ENCODE peak calls at places on chromosomes 6 and 20, in five cellular contexts. One of them, this sample, is unnamed.

GRCh38 chr6:128070406-128070805 is 169.5 kb upstream of the THEMIS start:
- DNase-seq in AG09309: no peak
- DNase-seq in T-cell: no peak
- DNase-seq in HuH-7.5: no peak
- DNase-seq in endothelial cell of umbilical vein: no peak
- DNase-seq in this sample: no peak

GRCh38 chr6:132768051-132768517 is 10.4 kb upstream of the VNN2 start:
- DNase-seq in AG09309: no peak
- DNase-seq in T-cell: no peak
- DNase-seq in HuH-7.5: peak; percentile 27
- DNase-seq in endothelial cell of umbilical vein: peak; percentile 32
- DNase-seq in this sample: no peak

GRCh38 chr6:42511803-42512422 is 51.9 kb upstream of the UBR2 start:
- DNase-seq in AG09309: no peak
- DNase-seq in HuH-7.5: no peak
- DNase-seq in endothelial cell of umbilical vein: no peak
- DNase-seq in T-cell: no peak
- DNase-seq in this sample: no peak

GRCh38 chr6:36677753-36678487 is 594 bp upstream of the CDKN1A start:
- DNase-seq in HuH-7.5: no peak
- DNase-seq in T-cell: no peak
- DNase-seq in endothelial cell of umbilical vein: peak; percentile 26
- DNase-seq in AG09309: peak; percentile 92
- DNase-seq in this sample: no peak

GRCh38 chr6:167824591-167825041 is 2.1 kb upstream of the AFDN start:
- DNase-seq in HuH-7.5: no peak
- DNase-seq in AG09309: no peak
- DNase-seq in T-cell: no peak
- DNase-seq in endothelial cell of umbilical vein: no peak
- DNase-seq in this sample: no peak

GRCh38 chr6:2688416-2689064 is 62.2 kb downstream of the MYLK4 start:
- DNase-seq in endothelial cell of umbilical vein: peak; percentile 24
- DNase-seq in HuH-7.5: no peak
- DNase-seq in T-cell: no peak
- DNase-seq in AG09309: peak; percentile 59
- DNase-seq in this sample: peak; percentile 10

GRCh38 chr6:34436803-34437643 is 11.2 kb upstream of the RPS10 start:
- DNase-seq in HuH-7.5: no peak
- DNase-seq in AG09309: no peak
- DNase-seq in T-cell: no peak
- DNase-seq in endothelial cell of umbilical vein: no peak
- DNase-seq in this sample: no peak

GRCh38 chr6:102619585-102619984 is 1226.1 kb downstream of the GRIK2 start:
- DNase-seq in T-cell: no peak
- DNase-seq in endothelial cell of umbilical vein: no peak
- DNase-seq in AG09309: no peak
- DNase-seq in HuH-7.5: no peak
- DNase-seq in this sample: no peak

GRCh38 chr6:162817196-162817595 is 89.4 kb downstream of the PACRG start:
- DNase-seq in AG09309: no peak
- DNase-seq in endothelial cell of umbilical vein: no peak
- DNase-seq in HuH-7.5: no peak
- DNase-seq in T-cell: no peak
- DNase-seq in this sample: no peak

GRCh38 chr20:48794360-48794759 is 33.4 kb downstream of the PREX1 start:
- DNase-seq in HuH-7.5: no peak
- DNase-seq in AG09309: no peak
- DNase-seq in endothelial cell of umbilical vein: no peak
- DNase-seq in T-cell: no peak
- DNase-seq in this sample: no peak

GRCh38 chr6:25959890-25960531 is 2.6 kb upstream of the TRIM38 start:
- DNase-seq in T-cell: no peak
- DNase-seq in HuH-7.5: no peak
- DNase-seq in endothelial cell of umbilical vein: no peak
- DNase-seq in AG09309: no peak
- DNase-seq in this sample: no peak

GRCh38 chr6:115691433-115691832 is 369.3 kb downstream of the FRK start:
- DNase-seq in HuH-7.5: no peak
- DNase-seq in endothelial cell of umbilical vein: no peak
- DNase-seq in T-cell: no peak
- DNase-seq in AG09309: no peak
- DNase-seq in this sample: no peak

GRCh38 chr6:24313477-24314141 is 44.2 kb downstream of the DCDC2 start:
- DNase-seq in AG09309: peak; percentile 39
- DNase-seq in endothelial cell of umbilical vein: peak; percentile 46
- DNase-seq in HuH-7.5: no peak
- DNase-seq in T-cell: no peak
- DNase-seq in this sample: no peak

GRCh38 chr6:42520786-42521607 is 42.8 kb upstream of the UBR2 start:
- DNase-seq in T-cell: no peak
- DNase-seq in AG09309: no peak
- DNase-seq in HuH-7.5: no peak
- DNase-seq in endothelial cell of umbilical vein: no peak
- DNase-seq in this sample: no peak

GRCh38 chr20:1323256-1323655 is 5.7 kb downstream of the SDCBP2 start:
- DNase-seq in HuH-7.5: no peak
- DNase-seq in AG09309: no peak
- DNase-seq in endothelial cell of umbilical vein: no peak
- DNase-seq in T-cell: no peak
- DNase-seq in this sample: no peak

GRCh38 chr20:25692499-25692898 is 4.2 kb downstream of the ZNF337 start:
- DNase-seq in endothelial cell of umbilical vein: no peak
- DNase-seq in HuH-7.5: no peak
- DNase-seq in AG09309: no peak
- DNase-seq in T-cell: no peak
- DNase-seq in this sample: no peak

GRCh38 chr6:7615611-7616383 is 25.8 kb downstream of the SNRNP48 start:
- DNase-seq in endothelial cell of umbilical vein: peak; percentile 64
- DNase-seq in HuH-7.5: no peak
- DNase-seq in AG09309: no peak
- DNase-seq in T-cell: no peak
- DNase-seq in this sample: peak; percentile 11

GRCh38 chr6:37513576-37513975 is 13.9 kb upstream of the CCDC167 start:
- DNase-seq in endothelial cell of umbilical vein: no peak
- DNase-seq in AG09309: no peak
- DNase-seq in T-cell: no peak
- DNase-seq in HuH-7.5: no peak
- DNase-seq in this sample: no peak

GRCh38 chr6:16739329-16739801 is 21.9 kb downstream of the ATXN1 start:
- DNase-seq in endothelial cell of umbilical vein: no peak
- DNase-seq in T-cell: no peak
- DNase-seq in AG09309: no peak
- DNase-seq in HuH-7.5: no peak
- DNase-seq in this sample: no peak

GRCh38 chr6:30544666-30545272 is 11.5 kb downstream of the GNL1 start:
- DNase-seq in HuH-7.5: no peak
- DNase-seq in AG09309: peak; percentile 46
- DNase-seq in T-cell: no peak
- DNase-seq in endothelial cell of umbilical vein: peak; percentile 76
- DNase-seq in this sample: no peak

GRCh38 chr20:62518911-62519310 is 43.1 kb upstream of the GATA5 start:
- DNase-seq in endothelial cell of umbilical vein: no peak
- DNase-seq in T-cell: no peak
- DNase-seq in HuH-7.5: no peak
- DNase-seq in AG09309: no peak
- DNase-seq in this sample: no peak

GRCh38 chr20:16104783-16105182 is 468.5 kb downstream of the KIF16B start:
- DNase-seq in T-cell: no peak
- DNase-seq in HuH-7.5: no peak
- DNase-seq in endothelial cell of umbilical vein: no peak
- DNase-seq in AG09309: no peak
- DNase-seq in this sample: no peak

GRCh38 chr6:111673086-111673485 is 67.4 kb upstream of the TRAF3IP2 start:
- DNase-seq in AG09309: no peak
- DNase-seq in HuH-7.5: no peak
- DNase-seq in T-cell: no peak
- DNase-seq in endothelial cell of umbilical vein: no peak
- DNase-seq in this sample: no peak

GRCh38 chr6:2839195-2839981 is 2.3 kb downstream of the SERPINB1 start:
- DNase-seq in HuH-7.5: peak; percentile 31
- DNase-seq in endothelial cell of umbilical vein: peak; percentile 55
- DNase-seq in T-cell: no peak
- DNase-seq in AG09309: no peak
- DNase-seq in this sample: no peak

GRCh38 chr6:150710236-150710635 is 110.6 kb downstream of the PLEKHG1 start:
- DNase-seq in HuH-7.5: no peak
- DNase-seq in AG09309: no peak
- DNase-seq in endothelial cell of umbilical vein: no peak
- DNase-seq in T-cell: no peak
- DNase-seq in this sample: no peak

GRCh38 chr6:3409699-3410384 is 47.0 kb downstream of the SLC22A23 start:
- DNase-seq in HuH-7.5: no peak
- DNase-seq in endothelial cell of umbilical vein: no peak
- DNase-seq in AG09309: no peak
- DNase-seq in T-cell: no peak
- DNase-seq in this sample: no peak

This sample was measured in pulmonary artery endothelial cell.